ENCODE peak calls at places on chromosome 10, in four cellular contexts. One of them, this sample, is unnamed.

GRCh38 chr10:46308666-46309450 is 22.1 kb downstream of the ANTXRL start:
- DNase-seq in left ventricle myocardium inferior: peak; percentile 61
- DNase-seq in CD8-positive, alpha-beta T cell: no peak
- DNase-seq in tibial nerve: no peak
- DNase-seq in this sample: no peak

GRCh38 chr10:12589271-12589670 is 239.9 kb downstream of the CAMK1D start:
- DNase-seq in left ventricle myocardium inferior: no peak
- DNase-seq in CD8-positive, alpha-beta T cell: no peak
- DNase-seq in tibial nerve: no peak
- DNase-seq in this sample: no peak

GRCh38 chr10:67772894-67773511 is 65.0 kb downstream of the DNAJC12 start:
- DNase-seq in left ventricle myocardium inferior: no peak
- DNase-seq in CD8-positive, alpha-beta T cell: no peak
- DNase-seq in tibial nerve: no peak
- DNase-seq in this sample: no peak

GRCh38 chr10:97861351-97861750 is 11.7 kb downstream of the GOLGA7B start:
- DNase-seq in left ventricle myocardium inferior: no peak
- DNase-seq in CD8-positive, alpha-beta T cell: no peak
- DNase-seq in tibial nerve: no peak
- DNase-seq in this sample: no peak

GRCh38 chr10:11403116-11403515 is 208.3 kb downstream of the USP6NL start:
- DNase-seq in left ventricle myocardium inferior: no peak
- DNase-seq in CD8-positive, alpha-beta T cell: peak; percentile 23
- DNase-seq in tibial nerve: no peak
- DNase-seq in this sample: peak; percentile 71

GRCh38 chr10:35635576-35635975 is 6.5 kb downstream of the FZD8 start:
- DNase-seq in left ventricle myocardium inferior: no peak
- DNase-seq in CD8-positive, alpha-beta T cell: no peak
- DNase-seq in tibial nerve: peak; percentile 82
- DNase-seq in this sample: no peak

GRCh38 chr10:114876602-114877300 is 55.2 kb downstream of the FHIP2A start:
- DNase-seq in left ventricle myocardium inferior: peak; percentile 48
- DNase-seq in CD8-positive, alpha-beta T cell: no peak
- DNase-seq in tibial nerve: peak; percentile 46
- DNase-seq in this sample: no peak

GRCh38 chr10:69451209-69451783 is at the start of gene TSPAN15:
- DNase-seq in left ventricle myocardium inferior: peak; percentile 92
- DNase-seq in CD8-positive, alpha-beta T cell: peak; percentile 43
- DNase-seq in tibial nerve: peak; percentile 72
- DNase-seq in this sample: peak; percentile 74

GRCh38 chr10:97598407-97599271 is 9.1 kb downstream of the C10orf62 start:
- DNase-seq in left ventricle myocardium inferior: no peak
- DNase-seq in CD8-positive, alpha-beta T cell: no peak
- DNase-seq in tibial nerve: no peak
- DNase-seq in this sample: no peak

GRCh38 chr10:63466168-63466935 is 575 bp upstream of the JMJD1C start:
- DNase-seq in left ventricle myocardium inferior: peak; percentile 46
- DNase-seq in CD8-positive, alpha-beta T cell: peak; percentile 1
- DNase-seq in tibial nerve: peak; percentile 56
- DNase-seq in this sample: peak; percentile 50

GRCh38 chr10:91604936-91605534 is 27.8 kb downstream of the PPP1R3C start:
- DNase-seq in left ventricle myocardium inferior: no peak
- DNase-seq in CD8-positive, alpha-beta T cell: no peak
- DNase-seq in tibial nerve: no peak
- DNase-seq in this sample: no peak

GRCh38 chr10:6503171-6503570 is 76.9 kb downstream of the PRKCQ start:
- DNase-seq in left ventricle myocardium inferior: no peak
- DNase-seq in CD8-positive, alpha-beta T cell: no peak
- DNase-seq in tibial nerve: no peak
- DNase-seq in this sample: no peak

GRCh38 chr10:128152741-128153583 is 26.7 kb upstream of the MKI67 start:
- DNase-seq in left ventricle myocardium inferior: no peak
- DNase-seq in CD8-positive, alpha-beta T cell: no peak
- DNase-seq in tibial nerve: no peak
- DNase-seq in this sample: no peak

GRCh38 chr10:127182161-127182560 is 14.2 kb downstream of the INSYN2A start:
- DNase-seq in left ventricle myocardium inferior: no peak
- DNase-seq in CD8-positive, alpha-beta T cell: no peak
- DNase-seq in tibial nerve: no peak
- DNase-seq in this sample: no peak

GRCh38 chr10:96585726-96586418 is 940 bp downstream of the TM9SF3 start:
- DNase-seq in left ventricle myocardium inferior: no peak
- DNase-seq in CD8-positive, alpha-beta T cell: no peak
- DNase-seq in tibial nerve: no peak
- DNase-seq in this sample: peak; percentile 42

GRCh38 chr10:11444148-11444516 is 167.3 kb downstream of the USP6NL start:
- DNase-seq in left ventricle myocardium inferior: no peak
- DNase-seq in CD8-positive, alpha-beta T cell: no peak
- DNase-seq in tibial nerve: no peak
- DNase-seq in this sample: no peak

GRCh38 chr10:133049639-133050038 is 38.1 kb upstream of the ADGRA1 start:
- DNase-seq in left ventricle myocardium inferior: no peak
- DNase-seq in CD8-positive, alpha-beta T cell: no peak
- DNase-seq in tibial nerve: no peak
- DNase-seq in this sample: no peak

GRCh38 chr10:44723654-44724053 is 187.5 kb upstream of the TMEM72 start:
- DNase-seq in left ventricle myocardium inferior: peak; percentile 32
- DNase-seq in CD8-positive, alpha-beta T cell: no peak
- DNase-seq in tibial nerve: no peak
- DNase-seq in this sample: no peak

GRCh38 chr10:96395931-96396877 is 37.4 kb upstream of the OPALIN start:
- DNase-seq in left ventricle myocardium inferior: peak; percentile 61
- DNase-seq in CD8-positive, alpha-beta T cell: peak; percentile 16
- DNase-seq in tibial nerve: peak; percentile 63
- DNase-seq in this sample: peak; percentile 37

GRCh38 chr10:121455377-121455776 is 142.9 kb downstream of the FGFR2 start:
- DNase-seq in left ventricle myocardium inferior: no peak
- DNase-seq in CD8-positive, alpha-beta T cell: no peak
- DNase-seq in tibial nerve: no peak
- DNase-seq in this sample: no peak

GRCh38 chr10:90779573-90779972 is 78.3 kb downstream of the HTR7 start:
- DNase-seq in left ventricle myocardium inferior: no peak
- DNase-seq in CD8-positive, alpha-beta T cell: no peak
- DNase-seq in tibial nerve: no peak
- DNase-seq in this sample: no peak

GRCh38 chr10:926075-926698 is 5.3 kb downstream of the LARP4B start:
- DNase-seq in left ventricle myocardium inferior: no peak
- DNase-seq in CD8-positive, alpha-beta T cell: no peak
- DNase-seq in tibial nerve: no peak
- DNase-seq in this sample: no peak

GRCh38 chr10:104327745-104328635 is 10.3 kb downstream of the ITPRIP start:
- DNase-seq in left ventricle myocardium inferior: no peak
- DNase-seq in CD8-positive, alpha-beta T cell: no peak
- DNase-seq in tibial nerve: no peak
- DNase-seq in this sample: no peak

GRCh38 chr10:124349231-124349992 is 69.3 kb downstream of the OAT start:
- DNase-seq in left ventricle myocardium inferior: no peak
- DNase-seq in CD8-positive, alpha-beta T cell: no peak
- DNase-seq in tibial nerve: no peak
- DNase-seq in this sample: no peak

GRCh38 chr10:110500515-110500905 is 2.8 kb downstream of the DUSP5 start:
- DNase-seq in left ventricle myocardium inferior: no peak
- DNase-seq in CD8-positive, alpha-beta T cell: no peak
- DNase-seq in tibial nerve: no peak
- DNase-seq in this sample: no peak

GRCh38 chr10:13337128-13337826 is 10.8 kb downstream of the SEPHS1 start:
- DNase-seq in left ventricle myocardium inferior: no peak
- DNase-seq in CD8-positive, alpha-beta T cell: no peak
- DNase-seq in tibial nerve: no peak
- DNase-seq in this sample: no peak

GRCh38 chr10:71887767-71888166 is 36.7 kb upstream of the PSAP start:
- DNase-seq in left ventricle myocardium inferior: no peak
- DNase-seq in CD8-positive, alpha-beta T cell: no peak
- DNase-seq in tibial nerve: no peak
- DNase-seq in this sample: no peak
- H3K36me3 ChIP-seq in left ventricle myocardium inferior: no peaks in the 10 kb centered on the region
- H3K36me3 ChIP-seq in CD8-positive, alpha-beta T cell: no peaks in the 10 kb centered on the region
- H3K36me3 ChIP-seq in tibial nerve: no peaks in the 10 kb centered on the region
- H3K36me3 ChIP-seq in this sample: no peaks in the 10 kb centered on the region

GRCh38 chr10:123158682-123159081 is 4.5 kb downstream of the BUB3 start:
- DNase-seq in left ventricle myocardium inferior: no peak
- DNase-seq in CD8-positive, alpha-beta T cell: no peak
- DNase-seq in tibial nerve: no peak
- DNase-seq in this sample: no peak
- H3K36me3 ChIP-seq in left ventricle myocardium inferior: peaks cover 72% of the 10 kb centered on the region
- H3K36me3 ChIP-seq in CD8-positive, alpha-beta T cell: peaks cover 29% of the 10 kb centered on the region
- H3K36me3 ChIP-seq in tibial nerve: peaks cover 26% of the 10 kb centered on the region
- H3K36me3 ChIP-seq in this sample: peaks cover 29% of the 10 kb centered on the region

GRCh38 chr10:101774589-101775272 is 1.2 kb downstream of the FGF8 start:
- DNase-seq in left ventricle myocardium inferior: no peak
- DNase-seq in CD8-positive, alpha-beta T cell: no peak
- DNase-seq in tibial nerve: no peak
- DNase-seq in this sample: no peak
- H3K36me3 ChIP-seq in left ventricle myocardium inferior: no peaks in the 10 kb centered on the region
- H3K36me3 ChIP-seq in CD8-positive, alpha-beta T cell: no peaks in the 10 kb centered on the region
- H3K36me3 ChIP-seq in tibial nerve: no peaks in the 10 kb centered on the region
- H3K36me3 ChIP-seq in this sample: no peaks in the 10 kb centered on the region

GRCh38 chr10:33331020-33331557 is 3.4 kb downstream of the NRP1 start:
- DNase-seq in left ventricle myocardium inferior: no peak
- DNase-seq in CD8-positive, alpha-beta T cell: no peak
- DNase-seq in tibial nerve: no peak
- DNase-seq in this sample: no peak
- H3K36me3 ChIP-seq in left ventricle myocardium inferior: peaks cover 31% of the 10 kb centered on the region
- H3K36me3 ChIP-seq in CD8-positive, alpha-beta T cell: no peaks in the 10 kb centered on the region
- H3K36me3 ChIP-seq in tibial nerve: no peaks in the 10 kb centered on the region
- H3K36me3 ChIP-seq in this sample: no peaks in the 10 kb centered on the region

GRCh38 chr10:79178070-79178576 is 109.4 kb downstream of the ZMIZ1 start:
- DNase-seq in left ventricle myocardium inferior: no peak
- DNase-seq in CD8-positive, alpha-beta T cell: no peak
- DNase-seq in tibial nerve: no peak
- DNase-seq in this sample: no peak
- H3K36me3 ChIP-seq in left ventricle myocardium inferior: no peaks in the 10 kb centered on the region
- H3K36me3 ChIP-seq in CD8-positive, alpha-beta T cell: no peaks in the 10 kb centered on the region
- H3K36me3 ChIP-seq in tibial nerve: no peaks in the 10 kb centered on the region
- H3K36me3 ChIP-seq in this sample: no peaks in the 10 kb centered on the region